ENCODE peak calls at places on chromosomes 11 and 22, in eight cellular contexts. One of them, this sample, is unnamed.

GRCh38 chr11:98099371-98099770 is 921.4 kb upstream of the CNTN5 start:
- DNase-seq in AG04450: no peak
- DNase-seq in fibroblast of pulmonary artery: no peak
- DNase-seq in dorsolateral prefrontal cortex: no peak
- DNase-seq in heart left ventricle: no peak
- DNase-seq in astrocyte of the cerebellum: no peak
- DNase-seq in psoas muscle: no peak
- DNase-seq in heart right ventricle: no peak
- DNase-seq in this sample: no peak

GRCh38 chr11:236774-237767 is at the start of gene PSMD13:
- DNase-seq in heart left ventricle: peak; percentile 90
- DNase-seq in psoas muscle: peak; percentile 88
- DNase-seq in fibroblast of pulmonary artery: peak; percentile 84
- DNase-seq in astrocyte of the cerebellum: peak; percentile 49
- DNase-seq in dorsolateral prefrontal cortex: peak; percentile 85
- DNase-seq in AG04450: peak; percentile 44
- DNase-seq in heart right ventricle: peak; percentile 87
- DNase-seq in this sample: peak; percentile 74

GRCh38 chr11:112844530-112844929 is 116.7 kb upstream of the NCAM1 start:
- DNase-seq in dorsolateral prefrontal cortex: peak; percentile 88
- DNase-seq in heart right ventricle: no peak
- DNase-seq in fibroblast of pulmonary artery: no peak
- DNase-seq in psoas muscle: no peak
- DNase-seq in AG04450: no peak
- DNase-seq in heart left ventricle: no peak
- DNase-seq in astrocyte of the cerebellum: no peak
- DNase-seq in this sample: peak; percentile 22

GRCh38 chr11:71418643-71419042 is 29.6 kb downstream of the DHCR7 start:
- DNase-seq in psoas muscle: no peak
- DNase-seq in dorsolateral prefrontal cortex: peak; percentile 73
- DNase-seq in heart left ventricle: no peak
- DNase-seq in astrocyte of the cerebellum: no peak
- DNase-seq in AG04450: no peak
- DNase-seq in fibroblast of pulmonary artery: no peak
- DNase-seq in heart right ventricle: no peak
- DNase-seq in this sample: no peak

GRCh38 chr11:113967361-113967760 is 7.5 kb upstream of the HTR3A start:
- DNase-seq in psoas muscle: no peak
- DNase-seq in heart right ventricle: no peak
- DNase-seq in astrocyte of the cerebellum: no peak
- DNase-seq in heart left ventricle: no peak
- DNase-seq in fibroblast of pulmonary artery: no peak
- DNase-seq in dorsolateral prefrontal cortex: no peak
- DNase-seq in AG04450: no peak
- DNase-seq in this sample: no peak

GRCh38 chr11:30859709-30860108 is 273.6 kb upstream of the MPPED2 start:
- DNase-seq in AG04450: no peak
- DNase-seq in heart right ventricle: no peak
- DNase-seq in psoas muscle: no peak
- DNase-seq in heart left ventricle: no peak
- DNase-seq in fibroblast of pulmonary artery: no peak
- DNase-seq in astrocyte of the cerebellum: no peak
- DNase-seq in dorsolateral prefrontal cortex: no peak
- DNase-seq in this sample: peak; percentile 4

GRCh38 chr11:18772211-18772610 is 19.4 kb downstream of the PTPN5 start:
- DNase-seq in heart right ventricle: no peak
- DNase-seq in dorsolateral prefrontal cortex: peak; percentile 81
- DNase-seq in fibroblast of pulmonary artery: peak; percentile 27
- DNase-seq in astrocyte of the cerebellum: no peak
- DNase-seq in heart left ventricle: no peak
- DNase-seq in AG04450: no peak
- DNase-seq in psoas muscle: no peak
- DNase-seq in this sample: peak; percentile 40

GRCh38 chr11:125315088-125315740 is 150.7 kb downstream of the PKNOX2 start:
- DNase-seq in astrocyte of the cerebellum: no peak
- DNase-seq in heart left ventricle: peak; percentile 87
- DNase-seq in AG04450: no peak
- DNase-seq in psoas muscle: peak; percentile 52
- DNase-seq in fibroblast of pulmonary artery: peak; percentile 69
- DNase-seq in dorsolateral prefrontal cortex: no peak
- DNase-seq in heart right ventricle: peak; percentile 64
- DNase-seq in this sample: no peak

GRCh38 chr11:61888043-61888442 is 3.3 kb downstream of the FADS3 start:
- DNase-seq in astrocyte of the cerebellum: peak; percentile 77
- DNase-seq in heart right ventricle: peak; percentile 91
- DNase-seq in psoas muscle: peak; percentile 89
- DNase-seq in dorsolateral prefrontal cortex: no peak
- DNase-seq in fibroblast of pulmonary artery: peak; percentile 96
- DNase-seq in heart left ventricle: peak; percentile 95
- DNase-seq in AG04450: no peak
- DNase-seq in this sample: peak; percentile 95

DNA sequence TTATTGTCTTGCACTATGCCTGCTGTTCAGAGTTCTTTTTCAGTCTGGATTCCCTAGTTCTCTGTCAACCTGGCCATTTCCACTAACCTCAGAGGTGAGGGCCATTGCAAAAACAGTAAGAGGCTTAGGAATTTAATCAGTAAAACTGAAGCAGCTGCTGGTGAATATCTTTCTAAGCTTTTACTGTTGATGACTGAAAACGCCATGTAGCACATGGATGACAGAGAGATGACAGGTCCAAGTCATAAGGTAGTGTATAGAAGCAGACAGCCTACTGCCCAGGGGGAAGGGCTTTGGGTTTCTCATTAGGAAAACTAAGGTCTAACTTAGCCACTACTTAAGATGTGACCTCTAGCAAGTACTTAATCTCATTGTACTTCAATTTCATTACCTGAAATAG is 152.6 kb upstream of the DDI1 start:
- DNase-seq in fibroblast of pulmonary artery: no peak
- DNase-seq in psoas muscle: no peak
- DNase-seq in AG04450: no peak
- DNase-seq in astrocyte of the cerebellum: no peak
- DNase-seq in heart right ventricle: no peak
- DNase-seq in heart left ventricle: no peak
- DNase-seq in dorsolateral prefrontal cortex: no peak
- DNase-seq in this sample: no peak
- H3K4me3 ChIP-seq in fibroblast of pulmonary artery: no peak overlapping the region
- H3K4me3 ChIP-seq in psoas muscle: no peak overlapping the region
- H3K4me3 ChIP-seq in AG04450: no peak overlapping the region
- H3K4me3 ChIP-seq in astrocyte of the cerebellum: no peak overlapping the region
- H3K4me3 ChIP-seq in heart right ventricle: no peak overlapping the region
- H3K4me3 ChIP-seq in heart left ventricle: no peak overlapping the region
- H3K4me3 ChIP-seq in dorsolateral prefrontal cortex: no peak overlapping the region
- H3K4me3 ChIP-seq in this sample: no peak overlapping the region

DNA sequence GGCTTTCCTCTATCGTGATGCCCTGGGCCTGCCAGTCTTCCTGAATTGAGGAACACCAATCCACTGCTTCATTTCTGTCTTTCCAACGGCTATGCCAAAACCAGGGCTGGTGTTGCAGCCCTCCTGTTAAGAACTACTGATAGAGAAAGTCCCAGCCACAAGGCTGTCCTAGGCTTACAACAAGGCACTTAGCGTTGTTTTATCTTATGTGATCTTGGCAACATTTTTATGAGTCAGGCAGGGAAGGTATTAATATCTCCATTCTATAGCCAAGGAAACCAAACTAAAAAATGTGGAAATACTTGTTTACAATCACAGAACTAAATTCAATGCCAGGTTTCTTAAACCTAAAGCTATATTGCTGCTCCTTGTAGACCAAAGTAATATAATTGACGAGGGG is 89.9 kb upstream of the AMOTL1 start:
- DNase-seq in dorsolateral prefrontal cortex: no peak
- DNase-seq in AG04450: no peak
- DNase-seq in psoas muscle: no peak
- DNase-seq in heart right ventricle: no peak
- DNase-seq in fibroblast of pulmonary artery: no peak
- DNase-seq in heart left ventricle: no peak
- DNase-seq in astrocyte of the cerebellum: no peak
- DNase-seq in this sample: no peak
- H3K4me3 ChIP-seq in dorsolateral prefrontal cortex: no peak overlapping the region
- H3K4me3 ChIP-seq in AG04450: no peak overlapping the region
- H3K4me3 ChIP-seq in psoas muscle: no peak overlapping the region
- H3K4me3 ChIP-seq in heart right ventricle: no peak overlapping the region
- H3K4me3 ChIP-seq in fibroblast of pulmonary artery: no peak overlapping the region
- H3K4me3 ChIP-seq in heart left ventricle: no peak overlapping the region
- H3K4me3 ChIP-seq in astrocyte of the cerebellum: no peak overlapping the region
- H3K4me3 ChIP-seq in this sample: no peak overlapping the region

DNA sequence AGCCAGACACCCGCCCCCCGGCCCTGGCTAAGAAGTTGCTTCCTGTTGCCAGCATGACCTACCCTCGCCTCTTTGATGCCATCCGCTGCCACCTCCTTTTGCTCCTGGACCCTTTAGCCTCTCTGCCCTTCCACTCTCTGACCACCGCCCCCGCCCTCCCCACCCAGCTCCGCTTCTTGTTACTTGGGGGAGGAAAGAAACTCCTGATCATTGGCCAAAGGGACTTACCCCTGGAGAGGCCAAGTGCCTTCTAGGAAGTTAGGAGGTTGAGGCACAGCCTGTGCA is at the start of gene PRR33:
- DNase-seq in psoas muscle: no peak
- DNase-seq in astrocyte of the cerebellum: no peak
- DNase-seq in fibroblast of pulmonary artery: no peak
- DNase-seq in heart right ventricle: no peak
- DNase-seq in dorsolateral prefrontal cortex: no peak
- DNase-seq in heart left ventricle: no peak
- DNase-seq in AG04450: no peak
- DNase-seq in this sample: no peak
- H3K4me3 ChIP-seq in psoas muscle: peak within 1 kb of the TSS; percentile 42
- H3K4me3 ChIP-seq in astrocyte of the cerebellum: no peak within 1 kb of the TSS
- H3K4me3 ChIP-seq in fibroblast of pulmonary artery: no peak within 1 kb of the TSS
- H3K4me3 ChIP-seq in heart right ventricle: no peak within 1 kb of the TSS
- H3K4me3 ChIP-seq in dorsolateral prefrontal cortex: no peak within 1 kb of the TSS
- H3K4me3 ChIP-seq in heart left ventricle: no peak within 1 kb of the TSS
- H3K4me3 ChIP-seq in AG04450: no peak within 1 kb of the TSS
- H3K4me3 ChIP-seq in this sample: no peak within 1 kb of the TSS

GRCh38 chr22:37538590-37539357 is 19.6 kb upstream of the CARD10 start:
- DNase-seq in psoas muscle: peak; percentile 94
- DNase-seq in dorsolateral prefrontal cortex: peak; percentile 94
- DNase-seq in astrocyte of the cerebellum: peak; percentile 87
- DNase-seq in heart right ventricle: peak; percentile 94
- DNase-seq in fibroblast of pulmonary artery: peak; percentile 97
- DNase-seq in heart left ventricle: peak; percentile 95
- DNase-seq in AG04450: peak; percentile 89
- DNase-seq in this sample: peak; percentile 90
- H3K4me3 ChIP-seq in psoas muscle: no peak overlapping the region
- H3K4me3 ChIP-seq in dorsolateral prefrontal cortex: peak overlapping the region; percentile 38
- H3K4me3 ChIP-seq in astrocyte of the cerebellum: no peak overlapping the region
- H3K4me3 ChIP-seq in heart right ventricle: peak overlapping the region; percentile 8
- H3K4me3 ChIP-seq in fibroblast of pulmonary artery: no peak overlapping the region
- H3K4me3 ChIP-seq in heart left ventricle: no peak overlapping the region
- H3K4me3 ChIP-seq in AG04450: no peak overlapping the region
- H3K4me3 ChIP-seq in this sample: no peak overlapping the region

DNA sequence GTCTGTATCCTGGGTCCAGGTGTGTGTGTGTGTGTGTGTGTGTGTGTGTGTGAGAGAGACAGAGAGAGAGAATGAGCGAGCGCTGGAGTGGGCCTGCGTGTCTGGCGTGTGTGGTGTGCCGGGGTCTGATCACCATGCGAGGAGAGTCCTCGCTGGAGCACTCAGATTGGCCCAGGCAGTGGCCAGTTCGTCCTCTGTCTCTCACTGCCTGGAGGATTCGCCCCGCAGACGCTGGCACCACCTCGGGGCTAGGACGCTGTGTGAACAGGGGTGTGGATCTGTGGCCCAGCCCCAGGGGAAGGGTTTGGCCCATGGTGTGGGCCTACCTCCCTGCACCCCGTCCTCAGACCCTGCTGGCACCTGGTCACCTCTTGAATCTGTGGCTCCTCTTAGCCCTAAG is 11.6 kb upstream of the CACNA1I start:
- DNase-seq in fibroblast of pulmonary artery: no peak
- DNase-seq in heart left ventricle: no peak
- DNase-seq in AG04450: no peak
- DNase-seq in dorsolateral prefrontal cortex: no peak
- DNase-seq in heart right ventricle: no peak
- DNase-seq in psoas muscle: no peak
- DNase-seq in astrocyte of the cerebellum: no peak
- DNase-seq in this sample: no peak
- H3K4me3 ChIP-seq in fibroblast of pulmonary artery: no peak overlapping the region
- H3K4me3 ChIP-seq in heart left ventricle: no peak overlapping the region
- H3K4me3 ChIP-seq in AG04450: no peak overlapping the region
- H3K4me3 ChIP-seq in dorsolateral prefrontal cortex: peak overlapping the region; percentile 72
- H3K4me3 ChIP-seq in heart right ventricle: no peak overlapping the region
- H3K4me3 ChIP-seq in psoas muscle: no peak overlapping the region
- H3K4me3 ChIP-seq in astrocyte of the cerebellum: no peak overlapping the region
- H3K4me3 ChIP-seq in this sample: no peak overlapping the region

DNA sequence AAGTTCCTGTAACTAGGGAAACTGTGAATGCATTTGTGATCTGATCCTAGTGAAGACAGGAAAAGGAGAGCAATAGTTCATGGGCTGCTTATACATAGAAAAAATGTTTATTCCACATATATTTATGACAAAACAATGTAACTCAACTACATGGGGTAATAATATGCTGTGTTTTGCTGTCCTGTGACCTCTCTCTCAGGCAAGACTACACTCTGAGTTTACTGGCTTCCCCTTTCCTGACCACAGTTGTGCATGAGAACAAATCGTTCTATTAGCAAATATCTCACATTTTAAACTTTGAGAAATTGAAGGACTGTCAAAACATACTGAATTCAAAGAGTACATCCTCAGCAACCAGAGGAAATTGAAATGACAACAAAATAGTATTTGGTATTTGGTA is 161.9 kb upstream of the TRPC6 start:
- DNase-seq in astrocyte of the cerebellum: no peak
- DNase-seq in heart right ventricle: no peak
- DNase-seq in heart left ventricle: no peak
- DNase-seq in fibroblast of pulmonary artery: no peak
- DNase-seq in psoas muscle: no peak
- DNase-seq in dorsolateral prefrontal cortex: no peak
- DNase-seq in AG04450: no peak
- DNase-seq in this sample: no peak
- H3K4me3 ChIP-seq in astrocyte of the cerebellum: no peak overlapping the region
- H3K4me3 ChIP-seq in heart right ventricle: no peak overlapping the region
- H3K4me3 ChIP-seq in heart left ventricle: no peak overlapping the region
- H3K4me3 ChIP-seq in fibroblast of pulmonary artery: no peak overlapping the region
- H3K4me3 ChIP-seq in psoas muscle: no peak overlapping the region
- H3K4me3 ChIP-seq in dorsolateral prefrontal cortex: no peak overlapping the region
- H3K4me3 ChIP-seq in AG04450: no peak overlapping the region
- H3K4me3 ChIP-seq in this sample: no peak overlapping the region

DNA sequence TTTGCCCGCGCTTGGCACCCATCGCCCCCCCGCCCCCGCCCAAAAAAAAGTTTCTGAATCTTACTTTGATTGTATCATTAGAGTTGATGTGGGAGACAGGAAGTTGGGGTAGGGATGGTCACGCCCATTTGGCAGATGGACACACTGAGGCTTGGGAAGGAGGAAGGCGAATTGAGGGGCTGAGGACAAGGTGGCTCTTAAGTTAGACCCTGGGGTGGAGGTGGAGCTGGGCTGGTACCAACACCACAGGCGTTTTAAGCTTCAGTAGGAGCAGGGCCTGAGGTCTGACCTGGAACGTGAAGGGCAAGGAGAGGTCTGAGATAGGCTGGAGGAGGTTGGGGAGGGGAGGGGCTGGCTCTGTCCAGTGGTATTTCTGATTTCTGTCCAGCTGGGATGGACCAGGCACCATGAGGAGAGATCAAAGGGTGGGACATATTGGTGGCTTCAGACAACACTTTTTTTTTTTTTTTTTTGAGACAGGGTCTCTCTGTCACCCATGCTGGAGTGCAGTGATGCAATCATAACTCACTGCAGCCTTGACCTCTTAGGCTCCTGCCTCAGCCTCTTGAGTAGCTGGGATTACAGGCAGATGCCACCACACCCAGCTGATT is 777 bp upstream of the CDC42BPG start:
- DNase-seq in dorsolateral prefrontal cortex: no peak
- DNase-seq in astrocyte of the cerebellum: no peak
- DNase-seq in psoas muscle: no peak
- DNase-seq in AG04450: no peak
- DNase-seq in heart left ventricle: peak; percentile 25
- DNase-seq in fibroblast of pulmonary artery: no peak
- DNase-seq in heart right ventricle: no peak
- DNase-seq in this sample: no peak
- H3K4me3 ChIP-seq in dorsolateral prefrontal cortex: peak overlapping the region; percentile 58
- H3K4me3 ChIP-seq in astrocyte of the cerebellum: no peak overlapping the region
- H3K4me3 ChIP-seq in psoas muscle: peak overlapping the region; percentile 59
- H3K4me3 ChIP-seq in AG04450: no peak overlapping the region
- H3K4me3 ChIP-seq in heart left ventricle: peak overlapping the region; percentile 64
- H3K4me3 ChIP-seq in fibroblast of pulmonary artery: no peak overlapping the region
- H3K4me3 ChIP-seq in heart right ventricle: peak overlapping the region; percentile 49
- H3K4me3 ChIP-seq in this sample: no peak overlapping the region

This sample was measured in AG10803.